ENCODE peak calls at places on chromosomes 3 and 15, in eight cellular contexts. D, W, P, G, A, Q, L and F are unnamed samples. For H3K36me3, the result is how much of the 10 kb centered on the place peaks cover.

GRCh38 chr3:133966954-133967353 is 62.8 kb downstream of the SLCO2A1 start:
- DNase-seq in Q (no peak), D (no peak), P (no peak), A (no peak), G (no peak), W (no peak), L (peak), F (no peak)

GRCh38 chr3:167837430-167837829 is 101.9 kb downstream of the SERPINI1 start:
- DNase-seq in Q (no peak), A (no peak), L (no peak), W (no peak), D (peak), P (no peak), G (no peak), F (no peak)

GRCh38 chr15:89081878-89082277 is 6.4 kb upstream of the ABHD2 start:
- DNase-seq in A (no peak), L (no peak), D (no peak), Q (no peak), W (no peak), G (no peak), P (no peak), F (no peak)

GRCh38 chr3:50205719-50206276 is 727 bp downstream of the SLC38A3 start:
- DNase-seq in P (no peak), Q (no peak), W (no peak), L (peak), A (no peak), D (peak), G (peak), F (peak)

GRCh38 chr15:57550640-57551039 is 41.1 kb upstream of the MYZAP start:
- DNase-seq in D (peak), P (no peak), L (no peak), G (no peak), W (no peak), Q (no peak), A (peak), F (no peak)

GRCh38 chr3:23859012-23859743 is 53.4 kb downstream of the UBE2E1 start:
- DNase-seq in D (peak), A (peak), G (no peak), W (peak), L (no peak), Q (peak), P (no peak), F (no peak)

GRCh38 chr3:179760944-179761343 is 108.1 kb downstream of the USP13 start:
- DNase-seq in Q (peak), D (peak), W (peak), L (no peak), P (no peak), A (no peak), G (no peak), F (no peak)

GRCh38 chr3:101950510-101950909 is 101.2 kb downstream of the NFKBIZ start:
- DNase-seq in G (no peak), A (no peak), Q (peak), L (no peak), W (no peak), D (peak), P (no peak), F (no peak)

GRCh38 chr3:174342941-174343431 is 516.1 kb upstream of the NAALADL2 start:
- DNase-seq in P (no peak), D (no peak), L (no peak), G (no peak), A (no peak), W (no peak), Q (peak), F (no peak)

GRCh38 chr3:25899352-25900101 is 109.6 kb downstream of the OXSM start:
- DNase-seq in Q (no peak), L (peak), P (no peak), A (no peak), D (no peak), W (no peak), G (no peak), F (no peak)

GRCh38 chr3:64619216-64619615 is 68.6 kb downstream of the ADAMTS9 start:
- DNase-seq in Q (no peak), A (no peak), L (no peak), P (no peak), D (no peak), G (no peak), W (no peak), F (no peak)

GRCh38 chr15:43070249-43070648 is 35.6 kb downstream of the UBR1 start:
- DNase-seq in P (no peak), W (no peak), A (no peak), G (no peak), D (no peak), L (no peak), Q (no peak), F (no peak)

GRCh38 chr15:76059320-76060097 is at the start of gene TMEM266:
- DNase-seq in G (peak), D (no peak), W (no peak), Q (peak), P (peak), L (peak), A (no peak), F (peak)

GRCh38 chr3:115960799-115961198 is 337.5 kb downstream of the GAP43 start:
- DNase-seq in W (no peak), Q (peak), L (no peak), A (no peak), D (no peak), P (no peak), G (no peak), F (no peak)

GRCh38 chr15:43775411-43775965 is 1.3 kb downstream of the ELL3 start:
- DNase-seq in G (peak), A (peak), Q (no peak), D (peak), W (peak), P (no peak), L (peak), F (peak)

GRCh38 chr3:134449277-134449676 is 36.5 kb downstream of the ANAPC13 start:
- DNase-seq in Q (peak), A (no peak), L (peak), D (peak), G (no peak), W (no peak), P (no peak), F (peak)

GRCh38 chr3:141429371-141430035 is 57.3 kb upstream of the RASA2 start:
- DNase-seq in G (no peak), A (no peak), L (peak), P (no peak), W (no peak), Q (no peak), D (no peak), F (no peak)

GRCh38 chr3:149243540-149243939 is 21.9 kb upstream of the CP start:
- DNase-seq in A (no peak), Q (no peak), W (no peak), G (no peak), D (no peak), L (no peak), P (no peak), F (no peak)

GRCh38 chr15:69576948-69577351 is 124.3 kb downstream of the RPLP1 start:
- DNase-seq in P (no peak), G (peak), A (no peak), Q (no peak), D (no peak), W (peak), L (no peak), F (no peak)
- H3K4me3 ChIP-seq in P (no peak), G (no peak), A (no peak), Q (no peak), D (no peak), W (no peak), L (no peak), F (no peak)

GRCh38 chr3:42637001-42637400 is 16.5 kb upstream of the ZBTB47 start:
- DNase-seq in D (no peak), L (no peak), G (no peak), W (no peak), Q (no peak), A (no peak), P (no peak), F (no peak)

GRCh38 chr3:42638339-42638842 is 15.1 kb upstream of the ZBTB47 start:
- DNase-seq in P (no peak), W (no peak), L (no peak), Q (no peak), D (no peak), G (no peak), A (no peak), F (no peak)

GRCh38 chr3:42640771-42641370 is 12.6 kb upstream of the ZBTB47 start:
- DNase-seq in D (peak), Q (no peak), P (no peak), L (no peak), A (no peak), G (no peak), W (no peak), F (no peak)

GRCh38 chr3:42640129-42640528 is 13.4 kb upstream of the ZBTB47 start:
- DNase-seq in P (no peak), D (no peak), A (no peak), W (no peak), Q (no peak), L (no peak), G (no peak), F (no peak)

DNA sequence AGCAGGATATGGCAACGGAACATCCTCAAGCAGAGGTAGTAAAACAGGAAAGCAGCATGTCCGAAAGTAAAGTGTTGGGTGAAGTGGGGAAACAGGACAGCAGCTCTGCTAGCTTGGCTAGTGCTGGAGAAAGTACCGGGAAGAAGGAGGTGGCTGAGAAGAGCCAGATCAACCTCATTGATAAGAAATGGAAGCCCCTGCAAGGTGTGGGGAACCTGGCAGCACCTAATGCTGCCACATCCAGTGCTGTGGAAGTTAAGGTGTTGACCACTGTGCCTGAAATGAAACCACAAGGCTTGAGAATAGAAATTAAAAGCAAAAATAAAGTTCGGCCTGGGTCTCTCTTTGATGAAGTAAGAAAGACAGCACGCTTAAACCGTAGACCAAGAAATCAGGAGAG is 14.3 kb upstream of the ZBTB47 start:
- DNase-seq in D (no peak), W (no peak), G (no peak), P (no peak), Q (no peak), L (no peak), A (no peak), F (no peak)
- H3K36me3 ChIP-seq in D (under half), W (under half), G (half or more), P (half or more), Q (half or more), L (half or more), A (under half), F (under half)

DNA sequence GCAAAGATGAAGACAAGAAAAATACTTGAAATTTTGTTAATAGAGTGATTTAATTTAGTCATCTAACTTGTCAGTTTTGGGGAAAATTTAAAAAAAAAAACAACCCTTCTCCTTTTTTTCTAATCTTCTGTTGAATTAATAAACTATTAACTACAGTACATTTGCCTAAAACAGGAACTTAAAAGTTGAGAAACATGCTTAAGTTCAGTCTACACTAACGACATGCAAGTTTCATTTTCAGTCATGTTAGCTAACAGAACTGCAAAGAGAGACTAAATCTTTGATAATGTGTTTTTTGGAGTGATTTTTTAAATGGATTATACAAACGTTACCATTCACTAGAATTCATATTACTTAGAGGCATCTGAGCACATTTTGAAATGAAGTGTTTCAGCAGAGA is 71.9 kb upstream of the MBNL1 start:
- DNase-seq in G (no peak), A (no peak), D (no peak), Q (no peak), L (no peak), P (no peak), W (no peak), F (no peak)
- H3K4me3 ChIP-seq in G (no peak), A (no peak), D (no peak), Q (no peak), L (no peak), P (no peak), W (no peak), F (no peak)

DNA sequence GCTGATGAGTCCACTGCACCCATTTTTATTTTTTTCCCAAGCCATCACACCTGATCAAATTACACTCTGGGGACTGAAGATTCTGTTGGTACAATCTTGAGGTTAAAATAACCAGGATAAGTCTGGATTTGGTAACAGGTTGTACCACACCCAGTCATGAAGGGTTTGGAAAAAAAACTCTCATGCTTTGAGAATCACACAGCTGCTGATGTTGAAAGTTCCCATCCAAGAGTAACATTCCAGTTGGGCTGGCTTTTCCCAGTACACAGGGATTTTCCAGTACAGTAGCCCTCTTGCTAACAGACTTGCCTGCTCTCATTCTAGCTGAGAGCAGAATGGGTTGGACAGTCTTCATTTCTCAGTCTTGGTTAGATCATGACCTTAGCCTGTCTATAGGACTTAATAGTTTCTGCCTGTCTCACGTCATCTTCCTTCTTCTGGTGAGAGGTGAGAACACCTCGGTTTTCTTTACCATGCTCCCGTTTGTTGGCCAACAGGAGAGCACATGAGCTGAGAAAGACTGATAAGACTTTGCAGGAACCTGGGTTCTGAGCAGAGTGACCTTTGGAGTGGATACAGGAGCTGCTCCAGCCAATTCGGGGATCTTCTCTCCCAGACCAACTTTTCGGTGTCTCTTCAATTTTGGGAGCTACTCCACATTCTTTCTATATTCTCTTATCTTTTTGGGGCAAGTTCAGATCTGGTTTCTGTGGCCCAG is 300.1 kb upstream of the LYSMD4 start:
- DNase-seq in W (no peak), P (no peak), D (peak), L (no peak), G (no peak), A (no peak), Q (peak), F (no peak)
- H3K36me3 ChIP-seq in W (under half), P (under half), D (under half), L (under half), G (under half), A (under half), Q (under half), F (under half)

DNA sequence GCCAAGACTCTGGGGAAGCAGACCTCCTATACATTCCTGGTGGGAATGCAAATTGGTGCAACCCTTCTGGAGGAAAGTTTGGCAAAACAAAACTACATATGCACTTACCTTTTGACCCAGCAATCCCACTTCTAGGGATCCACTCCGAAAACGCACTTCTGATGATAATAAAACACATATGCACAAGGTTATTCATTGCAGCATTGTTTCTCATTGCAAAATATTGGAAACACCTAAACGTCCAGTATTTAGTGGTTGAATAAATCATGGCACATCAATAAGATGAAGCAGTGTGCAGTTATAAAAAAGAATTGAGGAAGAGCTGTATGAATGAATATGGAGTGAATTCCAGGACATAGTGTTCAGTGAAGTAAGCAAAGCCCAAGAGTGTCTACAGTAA is 145.4 kb upstream of the ABHD17C start:
- DNase-seq in Q (peak), L (no peak), D (no peak), G (no peak), A (no peak), W (no peak), P (no peak), F (no peak)
- H3K4me3 ChIP-seq in Q (no peak), L (no peak), D (no peak), G (no peak), A (no peak), W (no peak), P (no peak), F (no peak)

GRCh38 chr3:45951946-45952345 is 8.7 kb downstream of the CXCR6 start:
- DNase-seq in D (no peak), Q (no peak), P (no peak), A (no peak), G (no peak), W (no peak), L (no peak), F (no peak)
- H3K36me3 ChIP-seq in D (under half), Q (under half), P (half or more), A (under half), G (half or more), W (under half), L (half or more), F (under half)

GRCh38 chr15:62150445-62150844 is 14.6 kb downstream of the C2CD4B start:
- DNase-seq in L (no peak), A (no peak), D (no peak), G (no peak), P (no peak), Q (peak), W (no peak), F (no peak)

GRCh38 chr15:62147149-62148013 is 17.7 kb downstream of the C2CD4B start:
- DNase-seq in G (no peak), D (no peak), A (no peak), L (no peak), Q (no peak), W (no peak), P (no peak), F (no peak)

GRCh38 chr15:62145015-62145735 is 19.9 kb downstream of the C2CD4B start:
- DNase-seq in Q (no peak), D (peak), A (no peak), P (no peak), L (no peak), G (no peak), W (no peak), F (no peak)

GRCh38 chr15:62153228-62153627 is 11.9 kb downstream of the C2CD4B start:
- DNase-seq in W (no peak), G (no peak), A (no peak), D (peak), L (no peak), P (no peak), Q (no peak), F (no peak)

DNA sequence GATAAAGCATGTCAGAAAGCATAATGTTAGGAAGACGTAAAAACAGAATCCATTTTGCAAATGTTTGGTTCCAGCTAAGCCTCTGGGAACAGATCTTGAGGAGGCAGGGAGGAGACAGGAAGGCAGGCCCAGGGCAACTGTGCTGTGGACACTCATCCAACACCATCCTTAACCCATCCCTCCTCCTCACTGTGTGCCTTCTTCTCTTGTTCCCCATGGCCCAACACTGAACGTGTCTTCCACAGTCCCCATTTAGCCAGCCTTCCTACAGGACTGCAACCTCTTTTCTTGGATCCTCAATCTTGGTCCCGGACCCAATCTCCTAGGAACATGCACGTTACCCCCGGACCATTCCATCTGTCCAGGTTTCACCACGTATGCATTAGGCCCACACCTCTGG is 15.4 kb downstream of the C2CD4B start:
- DNase-seq in P (no peak), Q (no peak), L (no peak), D (no peak), A (no peak), G (no peak), W (no peak), F (no peak)
- H3K4me3 ChIP-seq in P (no peak), Q (no peak), L (no peak), D (no peak), A (no peak), G (no peak), W (no peak), F (no peak)

DNA sequence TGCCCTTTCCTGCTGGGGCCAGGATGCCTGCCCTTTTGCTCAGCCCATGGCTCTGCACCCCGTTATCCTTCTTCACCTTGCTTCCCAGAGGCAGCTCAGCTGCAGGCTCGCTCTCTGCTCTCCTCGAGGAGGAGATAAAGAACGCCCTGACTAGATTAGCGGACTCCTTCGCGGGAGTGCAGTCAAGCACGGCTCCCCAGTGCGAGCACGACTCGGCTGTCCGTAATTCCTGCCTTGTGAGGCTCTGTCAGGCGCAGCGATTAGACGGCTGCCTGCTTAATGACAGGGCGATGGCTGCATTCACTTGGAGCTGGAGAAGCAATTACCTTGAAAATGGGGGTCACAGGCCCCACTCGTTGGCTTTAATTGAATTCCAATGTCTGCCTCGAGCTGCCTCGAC is 25.9 kb downstream of the TLE3 start:
- DNase-seq in L (no peak), A (no peak), P (peak), W (no peak), G (no peak), D (no peak), Q (no peak), F (no peak)
- H3K36me3 ChIP-seq in L (half or more), A (under half), P (under half), W (under half), G (half or more), D (under half), Q (under half), F (half or more)

DNA sequence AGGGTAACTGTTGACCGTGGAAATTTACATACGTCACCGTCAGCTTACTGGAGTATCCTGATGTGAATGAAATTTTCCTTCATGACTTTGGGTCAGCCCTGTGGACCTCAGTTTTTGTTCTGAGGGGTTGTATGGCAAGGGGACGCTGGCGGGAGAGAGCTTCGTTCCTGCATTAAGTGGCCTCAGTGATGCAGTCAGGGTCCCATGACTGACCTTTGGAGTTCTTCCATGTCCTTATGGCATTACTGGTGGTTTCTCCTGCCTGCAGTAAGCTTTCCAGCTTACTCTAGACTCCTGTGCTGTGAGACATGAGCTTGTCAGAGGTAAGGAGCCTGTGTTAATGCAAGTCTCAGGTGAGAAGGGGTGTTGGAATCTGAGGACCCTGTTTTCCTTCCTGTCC is 1.8 kb downstream of the CD276 start:
- DNase-seq in W (no peak), Q (no peak), A (no peak), D (no peak), G (no peak), L (no peak), P (no peak), F (no peak)
- H3K4me3 ChIP-seq in W (peak), Q (peak), A (peak), D (no peak), G (no peak), L (peak), P (peak), F (no peak)

GRCh38 chr3:48679416-48680380 is 6.0 kb downstream of the NCKIPSD start:
- DNase-seq in G (no peak), Q (no peak), A (no peak), L (no peak), P (no peak), W (no peak), D (no peak), F (no peak)
- H3K36me3 ChIP-seq in G (half or more), Q (under half), A (under half), L (half or more), P (half or more), W (under half), D (under half), F (under half)